ENCODE peak calls at places on chromosomes 6 and 20, in four cellular contexts. One of them, this sample, is unnamed.

GRCh38 chr6:35804996-35805736 is at the start of gene LHFPL5:
- DNase-seq in AG09319: no peak
- DNase-seq in fibroblast of mammary gland: no peak
- DNase-seq in uterus: no peak
- DNase-seq in this sample: no peak

GRCh38 chr6:138420356-138420755 is 16.3 kb downstream of the HEBP2 start:
- DNase-seq in AG09319: no peak
- DNase-seq in fibroblast of mammary gland: no peak
- DNase-seq in uterus: no peak
- DNase-seq in this sample: no peak

GRCh38 chr6:128295670-128296069 is 224.7 kb downstream of the PTPRK start:
- DNase-seq in AG09319: no peak
- DNase-seq in fibroblast of mammary gland: no peak
- DNase-seq in uterus: no peak
- DNase-seq in this sample: no peak

GRCh38 chr6:2731281-2731909 is 19.3 kb downstream of the MYLK4 start:
- DNase-seq in AG09319: no peak
- DNase-seq in fibroblast of mammary gland: no peak
- DNase-seq in uterus: no peak
- DNase-seq in this sample: no peak

GRCh38 chr20:35264755-35265154 is 13.2 kb downstream of the MMP24OS start:
- DNase-seq in AG09319: no peak
- DNase-seq in fibroblast of mammary gland: no peak
- DNase-seq in uterus: no peak
- DNase-seq in this sample: no peak

GRCh38 chr20:34350095-34350494 is 13.0 kb upstream of the ITCH start:
- DNase-seq in AG09319: no peak
- DNase-seq in fibroblast of mammary gland: no peak
- DNase-seq in uterus: no peak
- DNase-seq in this sample: no peak

GRCh38 chr6:132964101-132964867 is 149.9 kb downstream of the RPS12 start:
- DNase-seq in AG09319: no peak
- DNase-seq in fibroblast of mammary gland: peak
- DNase-seq in uterus: no peak
- DNase-seq in this sample: no peak

GRCh38 chr6:110537208-110538123 is 61.1 kb upstream of the SLC22A16 start:
- DNase-seq in AG09319: peak
- DNase-seq in fibroblast of mammary gland: peak
- DNase-seq in uterus: no peak
- DNase-seq in this sample: peak

GRCh38 chr6:104908431-104909139 is 48.3 kb upstream of the LIN28B start:
- DNase-seq in AG09319: no peak
- DNase-seq in fibroblast of mammary gland: no peak
- DNase-seq in uterus: no peak
- DNase-seq in this sample: no peak

GRCh38 chr20:39913274-39913673 is 775.8 kb downstream of the MAFB start:
- DNase-seq in AG09319: no peak
- DNase-seq in fibroblast of mammary gland: no peak
- DNase-seq in uterus: no peak
- DNase-seq in this sample: no peak

GRCh38 chr20:25195962-25196700 is 619 bp downstream of the ENTPD6 start:
- DNase-seq in AG09319: no peak
- DNase-seq in fibroblast of mammary gland: no peak
- DNase-seq in uterus: no peak
- DNase-seq in this sample: no peak

GRCh38 chr6:44034391-44034861 is 92.8 kb downstream of the MRPL14 start:
- DNase-seq in AG09319: no peak
- DNase-seq in fibroblast of mammary gland: no peak
- DNase-seq in uterus: peak
- DNase-seq in this sample: no peak

GRCh38 chr6:46876126-46876525 is 45.6 kb downstream of the ADGRF5 start:
- DNase-seq in AG09319: no peak
- DNase-seq in fibroblast of mammary gland: peak
- DNase-seq in uterus: peak
- DNase-seq in this sample: peak

GRCh38 chr6:138431276-138432062 is 27.4 kb downstream of the HEBP2 start:
- DNase-seq in AG09319: no peak
- DNase-seq in fibroblast of mammary gland: no peak
- DNase-seq in uterus: no peak
- DNase-seq in this sample: no peak

GRCh38 chr6:130613176-130613575 is 214.0 kb upstream of the SMLR1 start:
- DNase-seq in AG09319: no peak
- DNase-seq in fibroblast of mammary gland: no peak
- DNase-seq in uterus: no peak
- DNase-seq in this sample: no peak

GRCh38 chr20:39072653-39073052 is 110.5 kb downstream of the DHX35 start:
- DNase-seq in AG09319: no peak
- DNase-seq in fibroblast of mammary gland: no peak
- DNase-seq in uterus: no peak
- DNase-seq in this sample: no peak

GRCh38 chr6:98416027-98416426 is 418.3 kb upstream of the POU3F2 start:
- DNase-seq in AG09319: no peak
- DNase-seq in fibroblast of mammary gland: no peak
- DNase-seq in uterus: no peak
- DNase-seq in this sample: no peak

GRCh38 chr6:130282234-130282995 is 59.7 kb upstream of the SAMD3 start:
- DNase-seq in AG09319: no peak
- DNase-seq in fibroblast of mammary gland: peak
- DNase-seq in uterus: no peak
- DNase-seq in this sample: no peak

GRCh38 chr6:137882225-137882961 is 15.3 kb downstream of the TNFAIP3 start:
- DNase-seq in AG09319: no peak
- DNase-seq in fibroblast of mammary gland: peak
- DNase-seq in uterus: no peak
- DNase-seq in this sample: no peak

GRCh38 chr20:20010639-20011500 is 6.3 kb upstream of the NAA20 start:
- DNase-seq in AG09319: peak
- DNase-seq in fibroblast of mammary gland: peak
- DNase-seq in uterus: no peak
- DNase-seq in this sample: no peak

GRCh38 chr20:31485450-31486339 is 10.6 kb downstream of the REM1 start:
- DNase-seq in AG09319: no peak
- DNase-seq in fibroblast of mammary gland: peak
- DNase-seq in uterus: peak
- DNase-seq in this sample: no peak

GRCh38 chr6:136226027-136226673 is 24.0 kb downstream of the MTFR2 start:
- DNase-seq in AG09319: peak
- DNase-seq in fibroblast of mammary gland: peak
- DNase-seq in uterus: peak
- DNase-seq in this sample: peak

GRCh38 chr6:150874184-150874583 is 8.7 kb downstream of the MTHFD1L start:
- DNase-seq in AG09319: no peak
- DNase-seq in fibroblast of mammary gland: no peak
- DNase-seq in uterus: no peak
- DNase-seq in this sample: no peak

GRCh38 chr6:149963212-149963461 is 606 bp upstream of the ULBP1 start:
- DNase-seq in AG09319: no peak
- DNase-seq in fibroblast of mammary gland: no peak
- DNase-seq in uterus: no peak
- DNase-seq in this sample: peak

GRCh38 chr6:56318851-56319250 is 71.5 kb upstream of the COL21A1 start:
- DNase-seq in AG09319: no peak
- DNase-seq in fibroblast of mammary gland: no peak
- DNase-seq in uterus: no peak
- DNase-seq in this sample: no peak

GRCh38 chr6:29974901-29975560 is 32.7 kb downstream of the HLA-A start:
- DNase-seq in AG09319: no peak
- DNase-seq in fibroblast of mammary gland: no peak
- DNase-seq in uterus: no peak
- DNase-seq in this sample: no peak

GRCh38 chr20:18258126-18258860 is 30.0 kb upstream of the ZNF133 start:
- DNase-seq in AG09319: no peak
- DNase-seq in fibroblast of mammary gland: no peak
- DNase-seq in uterus: no peak
- DNase-seq in this sample: no peak
- TF ChIP-seq CTCF in AG09319: no peak
- TF ChIP-seq CTCF in fibroblast of mammary gland: peak
- TF ChIP-seq CTCF in uterus: no peak
- TF ChIP-seq CTCF in this sample: peak

GRCh38 chr20:51042657-51043247 is 19.8 kb upstream of the KCNG1 start:
- DNase-seq in AG09319: no peak
- DNase-seq in fibroblast of mammary gland: no peak
- DNase-seq in uterus: no peak
- DNase-seq in this sample: no peak
- TF ChIP-seq CTCF in AG09319: no peak
- TF ChIP-seq CTCF in fibroblast of mammary gland: peak
- TF ChIP-seq CTCF in uterus: no peak
- TF ChIP-seq CTCF in this sample: no peak

GRCh38 chr6:28333047-28333446 is 2.9 kb downstream of the ZSCAN31 start:
- DNase-seq in AG09319: no peak
- DNase-seq in fibroblast of mammary gland: no peak
- DNase-seq in uterus: no peak
- DNase-seq in this sample: no peak
- TF ChIP-seq CTCF in AG09319: no peak
- TF ChIP-seq CTCF in fibroblast of mammary gland: no peak
- TF ChIP-seq CTCF in uterus: no peak
- TF ChIP-seq CTCF in this sample: no peak

DNA sequence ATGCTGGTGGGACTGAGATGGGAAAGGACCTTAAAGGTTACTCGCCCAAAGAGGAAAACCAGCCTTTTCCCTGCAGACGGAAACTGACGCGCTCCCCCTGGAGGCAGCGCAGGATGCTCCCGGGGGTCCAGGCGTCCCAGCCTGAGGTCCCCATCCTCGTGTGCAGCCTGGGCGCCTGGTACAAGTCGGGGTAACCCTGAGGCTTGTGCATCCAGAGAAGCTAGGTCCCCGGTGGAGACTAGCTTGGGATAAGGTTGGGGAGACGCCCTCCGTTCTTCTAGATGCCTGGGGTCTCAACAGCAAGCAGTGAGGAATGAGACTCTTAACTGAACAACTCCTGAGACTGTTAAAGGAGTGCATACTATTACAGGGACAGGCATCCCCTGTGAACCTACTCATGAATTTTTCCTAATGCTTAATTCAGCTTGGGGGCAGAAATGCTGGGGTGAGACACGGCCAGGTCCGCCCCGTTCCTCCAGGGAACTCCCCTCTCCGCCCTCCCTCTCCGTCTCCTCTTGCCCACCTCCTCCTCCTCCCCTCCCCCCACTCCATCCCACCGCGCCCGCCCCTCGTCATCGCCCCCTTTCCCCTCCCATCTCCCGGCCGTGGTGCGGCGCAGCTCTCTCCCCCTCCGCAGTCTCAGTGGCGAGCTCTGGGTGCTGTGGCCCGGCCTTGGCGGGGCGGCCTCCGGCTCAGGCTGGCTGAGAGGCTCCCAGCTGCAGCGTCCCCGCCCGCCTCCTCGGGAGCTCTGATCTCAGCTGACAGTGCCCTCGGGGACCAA is at the start of gene PRSS35:
- DNase-seq in AG09319: no peak
- DNase-seq in fibroblast of mammary gland: peak
- DNase-seq in uterus: peak
- DNase-seq in this sample: no peak
- TF ChIP-seq CTCF in AG09319: peak
- TF ChIP-seq CTCF in fibroblast of mammary gland: peak
- TF ChIP-seq CTCF in uterus: peak
- TF ChIP-seq CTCF in this sample: peak

DNA sequence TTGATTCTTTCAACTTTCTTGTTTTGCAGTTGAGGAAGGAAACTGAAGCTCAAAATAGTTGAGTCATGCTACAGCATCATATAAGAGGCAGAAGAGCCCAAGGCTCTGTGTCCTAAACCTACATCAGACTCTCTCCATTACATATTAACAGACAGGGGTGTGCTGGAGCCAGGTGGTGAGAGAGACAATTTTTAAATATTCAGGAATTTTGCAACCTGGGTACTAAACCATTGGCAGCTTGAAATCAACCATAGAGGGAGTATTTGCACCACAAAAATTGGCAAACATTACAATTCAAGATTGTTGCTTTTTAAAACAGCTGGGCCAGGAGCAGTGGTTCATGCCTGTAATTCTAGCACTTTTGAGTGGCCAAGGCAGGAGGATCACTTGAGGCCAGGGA is 65.8 kb upstream of the SOX4 start:
- DNase-seq in AG09319: no peak
- DNase-seq in fibroblast of mammary gland: no peak
- DNase-seq in uterus: no peak
- DNase-seq in this sample: no peak
- TF ChIP-seq CTCF in AG09319: no peak
- TF ChIP-seq CTCF in fibroblast of mammary gland: no peak
- TF ChIP-seq CTCF in uterus: no peak
- TF ChIP-seq CTCF in this sample: no peak